ENCODE peak calls at places on chromosome 1, in five cellular contexts. G is Right ventricle myocardium superior; A is T1000; P is activated naive CD8-positive, alpha-beta T cell treated with anti-CD3 and anti-CD28 coated beads for 36 hours; W is A549. X is an unnamed sample.

GRCh38 chr1:202017385-202018225 is 7.2 kb downstream of the ELF3 start:
- DNase-seq in W (no peak), G (no peak), A (no peak), P (no peak), X (no peak)

GRCh38 chr1:226730064-226730463 is 9.0 kb downstream of the ITPKB start:
- DNase-seq in A (no peak), P (no peak), W (no peak), G (no peak), X (no peak)

GRCh38 chr1:10065344-10065685 is 32.6 kb downstream of the UBE4B start:
- DNase-seq in P (no peak), W (no peak), G (no peak), A (no peak), X (no peak)

GRCh38 chr1:168939131-168939946 is 167.2 kb upstream of the ATP1B1 start:
- DNase-seq in W (no peak), A (no peak), G (no peak), P (no peak), X (no peak)

GRCh38 chr1:35171579-35171978 is 21.4 kb downstream of the SFPQ start:
- DNase-seq in A (no peak), W (no peak), G (no peak), P (no peak), X (no peak)

GRCh38 chr1:10832703-10833102 is 36.3 kb upstream of the CASZ1 start:
- DNase-seq in G (no peak), P (no peak), W (no peak), A (no peak), X (no peak)

GRCh38 chr1:180951186-180951745 is 38.6 kb downstream of the KIAA1614 start:
- DNase-seq in G (no peak), P (no peak), W (no peak), A (no peak), X (no peak)

GRCh38 chr1:62066713-62067112 is 127.9 kb upstream of the L1TD1 start:
- DNase-seq in P (no peak), A (no peak), G (no peak), W (no peak), X (no peak)

GRCh38 chr1:192639607-192640368 is 3.8 kb downstream of the RGS13 start:
- DNase-seq in G (no peak), P (no peak), W (peak), A (no peak), X (no peak)

GRCh38 chr1:32666866-32667566 is 16.0 kb downstream of the RBBP4 start:
- DNase-seq in A (no peak), P (no peak), W (no peak), G (no peak), X (peak)

GRCh38 chr1:58460469-58460868 is 86.1 kb downstream of the OMA1 start:
- DNase-seq in W (no peak), G (no peak), P (no peak), A (no peak), X (no peak)

GRCh38 chr1:27153927-27154358 is 982 bp downstream of the SLC9A1 start:
- DNase-seq in A (no peak), W (no peak), P (no peak), G (no peak), X (peak)

GRCh38 chr1:207826557-207827487 is 75.0 kb downstream of the CD46 start:
- DNase-seq in W (peak), A (no peak), G (peak), P (no peak), X (no peak)

GRCh38 chr1:180235502-180236239 is 5.6 kb downstream of the LHX4 start:
- DNase-seq in G (no peak), W (no peak), A (no peak), P (no peak), X (no peak)

GRCh38 chr1:26469558-26469957 is 2.7 kb upstream of the HMGN2 start:
- DNase-seq in W (no peak), P (no peak), A (no peak), G (no peak), X (no peak)

GRCh38 chr1:23568608-23569383 is 9.5 kb upstream of the ID3 start:
- DNase-seq in W (no peak), P (no peak), G (no peak), A (no peak), X (no peak)

GRCh38 chr1:168092566-168093355 is 44.0 kb downstream of the GPR161 start:
- DNase-seq in A (no peak), P (no peak), W (no peak), G (no peak), X (no peak)

GRCh38 chr1:33724348-33724747 is 139.5 kb upstream of the HMGB4 start:
- DNase-seq in P (no peak), G (no peak), A (no peak), W (no peak), X (peak)

GRCh38 chr1:232943679-232944252 is 6.6 kb upstream of the NTPCR start:
- DNase-seq in G (no peak), P (peak), A (no peak), W (no peak), X (no peak)

GRCh38 chr1:168386949-168387586 is 106.4 kb downstream of the TBX19 start:
- DNase-seq in G (peak), W (peak), P (peak), A (no peak), X (peak)

GRCh38 chr1:55448261-55448660 is 233.1 kb upstream of the USP24 start:
- DNase-seq in A (no peak), P (no peak), W (no peak), G (no peak), X (no peak)

GRCh38 chr1:159991513-159991912 is 37.5 kb upstream of the SLAMF9 start:
- DNase-seq in P (no peak), A (no peak), G (no peak), W (no peak), X (peak)

GRCh38 chr1:74673351-74674111 is at the start of gene ERICH3:
- DNase-seq in W (no peak), P (no peak), A (no peak), G (peak), X (peak)

GRCh38 chr1:53547321-53547720 is 88.1 kb downstream of the DMRTB1 start:
- DNase-seq in W (no peak), P (no peak), G (peak), A (no peak), X (no peak)

GRCh38 chr1:99180915-99181314 is 83.4 kb upstream of the PLPPR4 start:
- DNase-seq in A (no peak), G (no peak), P (no peak), W (no peak), X (no peak)

GRCh38 chr1:17117451-17118265 is 1.6 kb downstream of the PADI2 start:
- DNase-seq in G (no peak), A (no peak), P (no peak), W (no peak), X (no peak)

GRCh38 chr1:36966242-36966641 is 68.1 kb downstream of the GRIK3 start:
- DNase-seq in A (no peak), G (peak), W (no peak), P (no peak), X (peak)

GRCh38 chr1:63575340-63575826 is 17.8 kb upstream of the PGM1 start:
- DNase-seq in W (no peak), P (no peak), A (no peak), G (no peak), X (no peak)

GRCh38 chr1:151416231-151416630 is 16.9 kb downstream of the PSMB4 start:
- DNase-seq in P (no peak), G (no peak), W (no peak), A (no peak), X (no peak)

GRCh38 chr1:208247696-208248095 is 3.5 kb upstream of the PLXNA2 start:
- DNase-seq in W (no peak), A (no peak), P (no peak), G (no peak), X (peak)

GRCh38 chr1:231918239-231919015 is 291.8 kb downstream of the DISC1 start:
- DNase-seq in P (peak), G (no peak), W (no peak), A (no peak), X (no peak)

GRCh38 chr1:202122639-202123335 is at the start of gene GPR37L1:
- DNase-seq in W (peak), P (no peak), G (peak), A (no peak), X (peak)

GRCh38 chr1:64744492-64745180 is at the start of gene RAVER2:
- DNase-seq in W (peak), P (peak), A (peak), G (peak), X (peak)

GRCh38 chr1:2795926-2796325 is 5.6 kb downstream of the TTC34 start:
- DNase-seq in G (peak), W (no peak), A (no peak), P (no peak), X (no peak)

GRCh38 chr1:215543191-215543606 is 23.9 kb upstream of the KCTD3 start:
- DNase-seq in P (no peak), A (no peak), G (no peak), W (no peak), X (no peak)

GRCh38 chr1:61727544-61727943 is 2.6 kb upstream of the TM2D1 start:
- DNase-seq in W (no peak), G (no peak), P (no peak), A (no peak), X (no peak)

GRCh38 chr1:166789286-166789685 is 50.0 kb upstream of the POGK start:
- DNase-seq in A (no peak), G (no peak), W (no peak), P (no peak), X (no peak)

GRCh38 chr1:24481098-24481497 is 21.5 kb upstream of the RCAN3 start:
- DNase-seq in W (no peak), A (no peak), P (peak), G (no peak), X (no peak)